ENCODE peak calls at places on chromosomes 7 and 10, in nine cellular contexts. One of them, this sample, is unnamed.

GRCh38 chr10:84401838-84402611 is 73.6 kb downstream of the CCSER2 start:
- DNase-seq in epithelial cell of esophagus: peak; percentile 88
- DNase-seq in body of pancreas: no peak
- DNase-seq in glutamatergic neuron: no peak
- DNase-seq in psoas muscle: no peak
- DNase-seq in MCF 10A: peak; percentile 69
- DNase-seq in WTC11: no peak
- DNase-seq in vagina: no peak
- DNase-seq in ovary: no peak
- DNase-seq in this sample: no peak

GRCh38 chr7:47941136-47941844 is 7.0 kb downstream of the PKD1L1 start:
- DNase-seq in glutamatergic neuron: no peak
- DNase-seq in WTC11: no peak
- DNase-seq in psoas muscle: peak; percentile 52
- DNase-seq in vagina: peak; percentile 77
- DNase-seq in epithelial cell of esophagus: peak; percentile 52
- DNase-seq in body of pancreas: no peak
- DNase-seq in ovary: no peak
- DNase-seq in MCF 10A: peak; percentile 75
- DNase-seq in this sample: peak; percentile 75

GRCh38 chr10:29537799-29538198 is 97.0 kb downstream of the SVIL start:
- DNase-seq in body of pancreas: no peak
- DNase-seq in WTC11: no peak
- DNase-seq in glutamatergic neuron: no peak
- DNase-seq in epithelial cell of esophagus: no peak
- DNase-seq in vagina: no peak
- DNase-seq in MCF 10A: no peak
- DNase-seq in ovary: no peak
- DNase-seq in psoas muscle: no peak
- DNase-seq in this sample: peak; percentile 32

GRCh38 chr7:7554021-7554432 is 12.7 kb upstream of the MIOS start:
- DNase-seq in glutamatergic neuron: no peak
- DNase-seq in ovary: no peak
- DNase-seq in epithelial cell of esophagus: no peak
- DNase-seq in MCF 10A: peak; percentile 86
- DNase-seq in vagina: no peak
- DNase-seq in psoas muscle: peak; percentile 18
- DNase-seq in WTC11: no peak
- DNase-seq in body of pancreas: no peak
- DNase-seq in this sample: no peak

GRCh38 chr10:30977385-30977784 is 54.3 kb downstream of the ZNF438 start:
- DNase-seq in ovary: no peak
- DNase-seq in body of pancreas: no peak
- DNase-seq in WTC11: no peak
- DNase-seq in MCF 10A: no peak
- DNase-seq in psoas muscle: no peak
- DNase-seq in glutamatergic neuron: no peak
- DNase-seq in epithelial cell of esophagus: no peak
- DNase-seq in vagina: no peak
- DNase-seq in this sample: no peak

GRCh38 chr7:110839866-110840265 is 251.1 kb upstream of the LRRN3 start:
- DNase-seq in psoas muscle: no peak
- DNase-seq in epithelial cell of esophagus: no peak
- DNase-seq in glutamatergic neuron: no peak
- DNase-seq in WTC11: no peak
- DNase-seq in ovary: peak; percentile 37
- DNase-seq in body of pancreas: peak; percentile 9
- DNase-seq in MCF 10A: peak; percentile 26
- DNase-seq in vagina: no peak
- DNase-seq in this sample: no peak

GRCh38 chr7:42227523-42227922 is 9.5 kb downstream of the GLI3 start:
- DNase-seq in psoas muscle: no peak
- DNase-seq in glutamatergic neuron: no peak
- DNase-seq in ovary: no peak
- DNase-seq in body of pancreas: no peak
- DNase-seq in vagina: no peak
- DNase-seq in WTC11: peak; percentile 58
- DNase-seq in MCF 10A: no peak
- DNase-seq in epithelial cell of esophagus: peak; percentile 34
- DNase-seq in this sample: no peak

GRCh38 chr10:48242160-48242904 is 32.2 kb downstream of the FRMPD2 start:
- DNase-seq in body of pancreas: no peak
- DNase-seq in psoas muscle: no peak
- DNase-seq in glutamatergic neuron: no peak
- DNase-seq in WTC11: peak; percentile 22
- DNase-seq in vagina: no peak
- DNase-seq in ovary: no peak
- DNase-seq in MCF 10A: no peak
- DNase-seq in epithelial cell of esophagus: no peak
- DNase-seq in this sample: peak; percentile 59

GRCh38 chr7:99490878-99491277 is 9.2 kb downstream of the ZNF394 start:
- DNase-seq in WTC11: no peak
- DNase-seq in ovary: no peak
- DNase-seq in glutamatergic neuron: no peak
- DNase-seq in MCF 10A: no peak
- DNase-seq in psoas muscle: no peak
- DNase-seq in epithelial cell of esophagus: no peak
- DNase-seq in body of pancreas: no peak
- DNase-seq in vagina: no peak
- DNase-seq in this sample: no peak

GRCh38 chr10:9634466-9634865 is 1383.2 kb upstream of the CELF2 start:
- DNase-seq in vagina: no peak
- DNase-seq in MCF 10A: peak; percentile 42
- DNase-seq in body of pancreas: no peak
- DNase-seq in epithelial cell of esophagus: peak; percentile 22
- DNase-seq in WTC11: no peak
- DNase-seq in glutamatergic neuron: no peak
- DNase-seq in ovary: no peak
- DNase-seq in psoas muscle: no peak
- DNase-seq in this sample: no peak

GRCh38 chr10:109966961-109967738 is 40.6 kb upstream of the ADD3 start:
- DNase-seq in WTC11: no peak
- DNase-seq in psoas muscle: no peak
- DNase-seq in glutamatergic neuron: peak; percentile 50
- DNase-seq in body of pancreas: peak; percentile 13
- DNase-seq in vagina: no peak
- DNase-seq in epithelial cell of esophagus: no peak
- DNase-seq in ovary: no peak
- DNase-seq in MCF 10A: no peak
- DNase-seq in this sample: no peak

GRCh38 chr10:64396105-64396504 is 874.9 kb downstream of the REEP3 start:
- DNase-seq in vagina: no peak
- DNase-seq in WTC11: no peak
- DNase-seq in epithelial cell of esophagus: peak; percentile 2
- DNase-seq in psoas muscle: no peak
- DNase-seq in ovary: no peak
- DNase-seq in body of pancreas: no peak
- DNase-seq in glutamatergic neuron: no peak
- DNase-seq in MCF 10A: peak; percentile 27
- DNase-seq in this sample: no peak

GRCh38 chr10:16776896-16777295 is 40.3 kb downstream of the RSU1 start:
- DNase-seq in body of pancreas: no peak
- DNase-seq in psoas muscle: no peak
- DNase-seq in epithelial cell of esophagus: no peak
- DNase-seq in WTC11: no peak
- DNase-seq in MCF 10A: no peak
- DNase-seq in ovary: no peak
- DNase-seq in vagina: no peak
- DNase-seq in glutamatergic neuron: no peak
- DNase-seq in this sample: no peak

GRCh38 chr10:30365278-30365677 is 16.2 kb upstream of the MTPAP start:
- DNase-seq in body of pancreas: no peak
- DNase-seq in psoas muscle: no peak
- DNase-seq in ovary: no peak
- DNase-seq in vagina: no peak
- DNase-seq in WTC11: no peak
- DNase-seq in epithelial cell of esophagus: peak; percentile 83
- DNase-seq in MCF 10A: peak; percentile 86
- DNase-seq in glutamatergic neuron: no peak
- DNase-seq in this sample: no peak

GRCh38 chr10:128463991-128464755 is 337.9 kb upstream of the MKI67 start:
- DNase-seq in ovary: peak; percentile 33
- DNase-seq in vagina: no peak
- DNase-seq in body of pancreas: no peak
- DNase-seq in MCF 10A: peak; percentile 38
- DNase-seq in epithelial cell of esophagus: peak; percentile 5
- DNase-seq in WTC11: no peak
- DNase-seq in psoas muscle: no peak
- DNase-seq in glutamatergic neuron: no peak
- DNase-seq in this sample: peak; percentile 97

GRCh38 chr7:13467111-13467547 is 522.3 kb downstream of the ETV1 start:
- DNase-seq in glutamatergic neuron: peak; percentile 23
- DNase-seq in psoas muscle: no peak
- DNase-seq in ovary: no peak
- DNase-seq in MCF 10A: no peak
- DNase-seq in body of pancreas: no peak
- DNase-seq in vagina: no peak
- DNase-seq in WTC11: no peak
- DNase-seq in epithelial cell of esophagus: no peak
- DNase-seq in this sample: no peak

GRCh38 chr10:88707429-88708110 is 1.5 kb downstream of the LIPK start:
- DNase-seq in ovary: no peak
- DNase-seq in epithelial cell of esophagus: peak; percentile 93
- DNase-seq in body of pancreas: no peak
- DNase-seq in MCF 10A: peak; percentile 80
- DNase-seq in psoas muscle: no peak
- DNase-seq in glutamatergic neuron: no peak
- DNase-seq in WTC11: no peak
- DNase-seq in vagina: no peak
- DNase-seq in this sample: no peak

GRCh38 chr10:1527951-1528350 is 209.4 kb downstream of the ADARB2 start:
- DNase-seq in WTC11: no peak
- DNase-seq in psoas muscle: no peak
- DNase-seq in MCF 10A: no peak
- DNase-seq in epithelial cell of esophagus: no peak
- DNase-seq in glutamatergic neuron: no peak
- DNase-seq in body of pancreas: no peak
- DNase-seq in vagina: no peak
- DNase-seq in ovary: no peak
- DNase-seq in this sample: no peak

GRCh38 chr10:79404690-79405131 is 40.7 kb downstream of the ZCCHC24 start:
- DNase-seq in psoas muscle: no peak
- DNase-seq in vagina: no peak
- DNase-seq in MCF 10A: no peak
- DNase-seq in ovary: peak; percentile 21
- DNase-seq in WTC11: no peak
- DNase-seq in epithelial cell of esophagus: no peak
- DNase-seq in glutamatergic neuron: peak; percentile 10
- DNase-seq in body of pancreas: peak; percentile 1
- DNase-seq in this sample: no peak

GRCh38 chr10:24344279-24344678 is 135.3 kb downstream of the KIAA1217 start:
- DNase-seq in vagina: no peak
- DNase-seq in WTC11: no peak
- DNase-seq in psoas muscle: no peak
- DNase-seq in epithelial cell of esophagus: peak; percentile 90
- DNase-seq in MCF 10A: peak; percentile 91
- DNase-seq in ovary: no peak
- DNase-seq in glutamatergic neuron: no peak
- DNase-seq in body of pancreas: no peak
- DNase-seq in this sample: no peak

DNA sequence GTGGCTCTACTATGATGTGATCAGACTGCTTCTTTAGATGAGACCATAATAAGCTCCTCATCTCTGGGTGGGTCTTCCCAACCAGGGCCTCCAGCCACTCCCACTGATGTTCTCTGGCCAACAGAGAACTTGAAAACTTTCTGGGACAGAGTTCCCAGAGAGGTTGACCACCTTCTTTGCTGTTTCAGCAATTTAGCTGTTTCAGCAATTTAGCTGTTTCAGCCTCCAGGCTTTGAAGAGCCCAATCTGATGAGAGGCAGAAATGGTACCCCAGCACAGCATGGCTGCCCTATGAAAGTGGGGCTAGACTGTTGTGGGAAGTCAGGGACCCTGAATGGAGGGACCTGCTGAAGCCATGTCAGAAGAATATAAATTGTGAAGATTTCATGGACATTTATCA is 49.0 kb downstream of the ZNF92 start:
- DNase-seq in glutamatergic neuron: no peak
- DNase-seq in ovary: no peak
- DNase-seq in epithelial cell of esophagus: no peak
- DNase-seq in WTC11: no peak
- DNase-seq in MCF 10A: no peak
- DNase-seq in body of pancreas: no peak
- DNase-seq in vagina: no peak
- DNase-seq in psoas muscle: no peak
- DNase-seq in this sample: no peak
- TF ChIP-seq CTCF in glutamatergic neuron: no peak
- TF ChIP-seq CTCF in ovary: no peak
- TF ChIP-seq CTCF in epithelial cell of esophagus: no peak
- TF ChIP-seq CTCF in WTC11: no peak
- TF ChIP-seq CTCF in MCF 10A: no peak
- TF ChIP-seq CTCF in body of pancreas: no peak
- TF ChIP-seq CTCF in vagina: no peak
- TF ChIP-seq CTCF in psoas muscle: no peak
- TF ChIP-seq CTCF in this sample: no peak

DNA sequence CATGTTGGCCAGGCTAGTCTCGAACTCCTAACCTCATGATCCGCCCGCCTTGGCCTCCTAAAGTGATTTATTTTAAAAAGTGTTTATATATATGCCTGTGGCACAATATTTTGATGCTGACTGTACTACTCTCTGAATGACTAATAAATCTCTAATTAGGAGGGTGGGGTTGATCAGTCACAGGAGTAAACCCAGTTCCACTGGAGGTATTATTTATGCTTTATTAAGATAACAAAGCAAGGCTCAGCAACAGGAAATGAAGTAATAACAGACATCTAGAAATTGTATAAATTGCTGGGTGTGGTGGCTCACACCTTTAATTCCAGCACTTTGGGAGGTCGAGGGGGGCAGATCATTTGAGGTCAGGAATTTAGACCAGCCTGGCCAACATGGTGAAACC is 26.0 kb upstream of the MCU start:
- DNase-seq in epithelial cell of esophagus: peak; percentile 93
- DNase-seq in MCF 10A: peak; percentile 8
- DNase-seq in ovary: no peak
- DNase-seq in body of pancreas: no peak
- DNase-seq in psoas muscle: no peak
- DNase-seq in glutamatergic neuron: no peak
- DNase-seq in vagina: no peak
- DNase-seq in WTC11: no peak
- DNase-seq in this sample: no peak
- TF ChIP-seq CTCF in epithelial cell of esophagus: no peak
- TF ChIP-seq CTCF in MCF 10A: no peak
- TF ChIP-seq CTCF in ovary: no peak
- TF ChIP-seq CTCF in body of pancreas: no peak
- TF ChIP-seq CTCF in psoas muscle: no peak
- TF ChIP-seq CTCF in glutamatergic neuron: no peak
- TF ChIP-seq CTCF in vagina: no peak
- TF ChIP-seq CTCF in WTC11: no peak
- TF ChIP-seq CTCF in this sample: no peak

GRCh38 chr7:97499204-97499603 is 232.7 kb upstream of the TAC1 start:
- DNase-seq in body of pancreas: peak; percentile 44
- DNase-seq in glutamatergic neuron: peak; percentile 39
- DNase-seq in MCF 10A: peak; percentile 56
- DNase-seq in psoas muscle: no peak
- DNase-seq in epithelial cell of esophagus: peak; percentile 60
- DNase-seq in vagina: no peak
- DNase-seq in ovary: no peak
- DNase-seq in WTC11: peak; percentile 51
- DNase-seq in this sample: no peak
- TF ChIP-seq CTCF in body of pancreas: peak; percentile 57
- TF ChIP-seq CTCF in glutamatergic neuron: peak; percentile 61
- TF ChIP-seq CTCF in MCF 10A: peak; percentile 46
- TF ChIP-seq CTCF in psoas muscle: peak; percentile 24
- TF ChIP-seq CTCF in epithelial cell of esophagus: peak; percentile 62
- TF ChIP-seq CTCF in vagina: no peak
- TF ChIP-seq CTCF in ovary: no peak
- TF ChIP-seq CTCF in WTC11: no peak
- TF ChIP-seq CTCF in this sample: peak; percentile 51

GRCh38 chr7:104415700-104416099 is 87.3 kb downstream of the LHFPL3 start:
- DNase-seq in MCF 10A: peak; percentile 2
- DNase-seq in epithelial cell of esophagus: no peak
- DNase-seq in ovary: no peak
- DNase-seq in glutamatergic neuron: no peak
- DNase-seq in psoas muscle: no peak
- DNase-seq in vagina: no peak
- DNase-seq in body of pancreas: no peak
- DNase-seq in WTC11: no peak
- DNase-seq in this sample: no peak
- TF ChIP-seq CTCF in MCF 10A: no peak
- TF ChIP-seq CTCF in epithelial cell of esophagus: no peak
- TF ChIP-seq CTCF in ovary: no peak
- TF ChIP-seq CTCF in glutamatergic neuron: no peak
- TF ChIP-seq CTCF in psoas muscle: no peak
- TF ChIP-seq CTCF in vagina: no peak
- TF ChIP-seq CTCF in body of pancreas: no peak
- TF ChIP-seq CTCF in WTC11: no peak
- TF ChIP-seq CTCF in this sample: no peak

This sample was measured in osteocyte.